ENCODE peak calls at places on chromosomes 6 and 20, in four cellular contexts. Q is cardiac fibroblast; U is CD8-positive, alpha-beta T cell; J is fibroblast of the aortic adventitia. G is an unnamed sample.

GRCh38 chr20:7144464-7144863 is 377.0 kb downstream of the BMP2 start:
- DNase-seq in J (peak), Q (no peak), U (no peak), G (no peak)

GRCh38 chr20:17281478-17281877 is 54.6 kb downstream of the PCSK2 start:
- DNase-seq in J (no peak), Q (no peak), U (no peak), G (peak)

GRCh38 chr20:14764511-14765369 is 427.3 kb upstream of the FLRT3 start:
- DNase-seq in U (no peak), Q (no peak), J (no peak), G (no peak)

GRCh38 chr6:14770040-14770439 is 475.8 kb upstream of the JARID2 start:
- DNase-seq in U (no peak), Q (no peak), J (no peak), G (peak)

GRCh38 chr20:41923604-41924003 is 305.4 kb upstream of the CHD6 start:
- DNase-seq in U (no peak), Q (no peak), J (no peak), G (no peak)

GRCh38 chr6:139323511-139324445 is 32.0 kb upstream of the TXLNB start:
- DNase-seq in U (peak), J (no peak), Q (peak), G (peak)

GRCh38 chr6:5334341-5334740 is 73.0 kb downstream of the FARS2 start:
- DNase-seq in J (peak), U (no peak), Q (no peak), G (no peak)

GRCh38 chr6:20279608-20280287 is 67.5 kb upstream of the MBOAT1 start:
- DNase-seq in J (no peak), U (no peak), Q (no peak), G (no peak)

GRCh38 chr20:41258489-41258888 is 59.0 kb downstream of the ZHX3 start:
- DNase-seq in U (no peak), J (no peak), Q (no peak), G (no peak)

GRCh38 chr20:407097-407952 is 774 bp upstream of the RBCK1 start:
- DNase-seq in U (peak), J (peak), Q (peak), G (peak)

GRCh38 chr20:330233-331149 is 5.1 kb downstream of the SOX12 start:
- DNase-seq in J (peak), U (peak), Q (peak), G (peak)

GRCh38 chr20:11155156-11155805 is 481.5 kb upstream of the JAG1 start:
- DNase-seq in J (no peak), U (no peak), Q (no peak), G (no peak)

GRCh38 chr20:54063998-54064676 is 6.3 kb downstream of the BCAS1 start:
- DNase-seq in U (no peak), Q (no peak), J (no peak), G (no peak)

GRCh38 chr20:881051-881820 is 34.9 kb downstream of the ANGPT4 start:
- DNase-seq in U (no peak), J (peak), Q (peak), G (no peak)

GRCh38 chr6:27178001-27178730 is 69.3 kb upstream of the PRSS16 start:
- DNase-seq in U (peak), J (peak), Q (peak), G (peak)

GRCh38 chr6:71457883-71458282 is 169.3 kb downstream of the OGFRL1 start:
- DNase-seq in J (no peak), U (no peak), Q (no peak), G (no peak)

GRCh38 chr20:54199721-54200176 is 8.1 kb upstream of the PFDN4 start:
- DNase-seq in J (peak), Q (peak), U (peak), G (peak)

GRCh38 chr6:105136433-105137350 is 43.1 kb downstream of the POPDC3 start:
- DNase-seq in J (peak), U (no peak), Q (peak), G (no peak)

GRCh38 chr20:54173653-54174451 is at the start of gene CYP24A1:
- DNase-seq in J (no peak), U (no peak), Q (no peak), G (no peak)

GRCh38 chr6:13794184-13794583 is 20.2 kb downstream of the MCUR1 start:
- DNase-seq in Q (peak), U (no peak), J (peak), G (no peak)

GRCh38 chr6:119966484-119966883 is 616.9 kb upstream of the MAN1A1 start:
- DNase-seq in J (no peak), Q (no peak), U (no peak), G (peak)

GRCh38 chr6:119962505-119962904 is 612.9 kb upstream of the MAN1A1 start:
- DNase-seq in Q (no peak), J (no peak), U (no peak), G (no peak)

GRCh38 chr6:119960065-119960464 is 610.5 kb upstream of the MAN1A1 start:
- DNase-seq in U (no peak), Q (no peak), J (no peak), G (no peak)

DNA sequence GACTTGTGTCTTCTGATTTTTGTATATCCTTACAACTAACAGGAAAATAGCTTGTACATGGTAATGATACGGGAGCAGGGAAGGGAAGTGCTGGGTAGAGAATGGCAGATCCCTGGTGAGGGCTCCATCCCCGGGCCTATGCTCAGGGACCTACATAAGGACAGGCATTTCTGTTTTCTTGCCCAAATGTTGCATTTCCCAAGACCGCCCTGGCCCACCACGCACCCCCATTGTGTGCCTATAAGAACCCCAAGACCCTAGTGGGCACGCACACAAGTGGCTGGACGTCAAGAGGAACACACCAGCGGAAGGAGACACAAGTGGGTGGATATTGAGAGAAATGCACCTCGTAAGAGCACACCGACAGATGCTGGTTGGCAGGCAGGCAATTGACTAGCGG is 616.3 kb upstream of the MAN1A1 start:
- DNase-seq in J (no peak), U (no peak), Q (no peak), G (no peak)
- H3K4me3 ChIP-seq in J (no peak), U (no peak), Q (no peak), G (no peak)

GRCh38 chr6:41452763-41453162 is 93.4 kb upstream of the FOXP4 start:
- DNase-seq in U (no peak), Q (no peak), J (no peak), G (no peak)

GRCh38 chr6:41451515-41452163 is 94.5 kb upstream of the FOXP4 start:
- DNase-seq in Q (peak), J (peak), U (no peak), G (no peak)

GRCh38 chr6:41450581-41450980 is 95.6 kb upstream of the FOXP4 start:
- DNase-seq in U (no peak), J (no peak), Q (no peak), G (no peak)

GRCh38 chr6:41449399-41450245 is 96.6 kb upstream of the FOXP4 start:
- DNase-seq in Q (peak), J (peak), U (no peak), G (no peak)

GRCh38 chr6:41451039-41451438 is 95.1 kb upstream of the FOXP4 start:
- DNase-seq in U (no peak), Q (no peak), J (no peak), G (no peak)
- H3K4me3 ChIP-seq in U (no peak), Q (no peak), J (no peak), G (no peak)

DNA sequence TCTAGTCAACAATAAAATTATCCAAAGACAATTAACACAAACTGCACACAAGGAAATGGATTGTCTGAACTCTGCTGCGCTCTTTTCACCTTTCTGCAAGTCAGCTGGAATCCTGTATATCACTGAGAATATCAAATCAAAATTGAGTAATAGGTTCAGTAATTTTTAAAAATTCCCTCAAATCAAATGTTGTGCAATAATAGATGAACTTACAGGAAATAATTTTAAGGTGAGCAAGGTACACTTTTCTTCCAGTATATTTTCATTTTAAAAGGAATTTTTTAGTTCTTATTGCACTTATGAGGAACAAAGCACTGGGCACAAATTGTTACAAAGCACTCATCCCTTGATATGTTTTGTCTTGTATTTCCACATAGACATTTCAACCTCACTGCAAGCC is 1.2 kb downstream of the SAYSD1 start:
- DNase-seq in U (no peak), J (peak), Q (no peak), G (no peak)
- H3K4me3 ChIP-seq in U (peak), J (peak), Q (no peak), G (peak)

DNA sequence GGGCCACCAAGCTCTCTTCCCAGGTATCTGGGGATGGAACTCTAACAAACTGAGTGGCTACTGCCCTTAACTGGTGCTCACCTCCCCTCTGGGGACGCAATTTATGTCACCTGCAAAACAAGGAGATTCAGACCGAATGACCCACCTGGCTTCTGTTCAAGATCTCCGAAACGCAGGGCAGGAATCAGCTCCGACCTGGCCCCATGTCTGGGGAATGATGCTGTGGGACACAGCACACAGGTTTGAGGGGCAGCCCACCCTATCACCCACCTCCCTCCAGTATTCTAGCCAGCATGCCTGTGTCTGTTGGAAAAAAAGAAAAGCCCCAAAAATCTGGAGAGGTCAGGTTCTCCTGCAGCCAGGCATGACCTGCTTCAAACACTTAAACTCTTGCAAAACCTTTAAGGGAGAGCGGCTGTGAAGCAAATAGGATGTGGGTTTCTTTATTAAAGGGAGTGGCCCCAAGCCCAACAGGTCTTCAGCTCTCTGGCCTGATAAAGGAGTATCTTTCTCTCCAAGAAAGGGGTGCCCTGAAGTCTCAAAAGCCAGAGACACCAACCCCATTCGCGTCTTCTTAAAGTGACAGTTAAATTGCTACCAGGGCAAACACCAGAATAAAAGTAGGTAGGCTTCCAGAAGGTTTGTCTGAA is 6.4 kb downstream of the PREX1 start:
- DNase-seq in U (no peak), Q (no peak), J (no peak), G (no peak)
- H3K4me3 ChIP-seq in U (no peak), Q (no peak), J (no peak), G (no peak)

GRCh38 chr6:34126419-34126818 is 19.5 kb downstream of the GRM4 start:
- DNase-seq in U (no peak), J (no peak), Q (no peak), G (no peak)
- H3K4me3 ChIP-seq in U (no peak), J (no peak), Q (no peak), G (no peak)

DNA sequence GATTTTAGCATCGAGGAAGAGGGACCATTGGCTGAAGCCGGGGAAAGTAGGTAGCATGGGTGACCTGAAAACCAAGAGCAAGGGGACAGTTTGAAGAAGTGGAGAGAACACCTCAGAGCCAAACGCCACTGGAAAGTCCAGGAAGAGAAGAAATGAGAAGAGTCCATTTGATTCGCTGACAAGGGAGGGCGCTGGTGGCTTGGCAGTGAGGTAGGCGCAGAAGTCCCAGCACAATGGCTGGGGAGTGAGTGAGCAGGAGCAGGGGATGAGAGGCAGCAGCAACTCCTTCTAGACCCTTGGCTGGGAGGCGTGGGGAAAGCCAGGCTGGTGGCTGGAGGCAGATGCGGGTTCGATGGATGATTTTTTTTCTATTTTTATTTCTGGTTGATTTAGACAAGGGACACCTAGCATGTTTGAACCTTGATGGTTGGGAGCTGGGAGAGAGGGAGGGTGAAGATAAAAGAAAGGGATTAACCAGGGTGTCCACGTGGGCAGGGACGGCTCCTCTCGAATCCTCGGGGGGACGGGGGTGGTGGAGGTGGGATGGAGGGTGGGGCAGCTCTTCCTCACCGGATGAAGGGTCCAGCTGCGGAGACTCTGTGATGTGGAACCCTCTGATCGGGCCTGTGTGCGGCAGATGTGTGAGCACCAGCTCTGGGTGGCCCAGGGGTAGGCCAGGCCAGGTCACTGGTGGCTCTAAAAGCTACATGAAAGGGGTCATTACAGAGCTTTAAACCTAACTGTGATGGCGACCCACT is 164.2 kb downstream of the NFATC2 start:
- DNase-seq in Q (no peak), U (no peak), J (no peak), G (no peak)
- H3K4me3 ChIP-seq in Q (no peak), U (no peak), J (no peak), G (no peak)

GRCh38 chr6:149855741-149856140 is 8.4 kb downstream of the LRP11 start:
- DNase-seq in Q (no peak), U (no peak), J (no peak), G (no peak)

GRCh38 chr6:149856256-149856994 is 7.7 kb downstream of the LRP11 start:
- DNase-seq in U (no peak), J (no peak), Q (no peak), G (no peak)

GRCh38 chr6:149854532-149854931 is 9.6 kb downstream of the LRP11 start:
- DNase-seq in U (no peak), Q (peak), J (peak), G (no peak)

GRCh38 chr6:149852881-149853280 is 11.3 kb downstream of the LRP11 start:
- DNase-seq in Q (no peak), J (no peak), U (no peak), G (no peak)

GRCh38 chr6:149855040-149855654 is 9.0 kb downstream of the LRP11 start:
- DNase-seq in Q (peak), J (peak), U (no peak), G (no peak)
- H3K4me3 ChIP-seq in Q (peak), J (peak), U (no peak), G (no peak)

GRCh38 chr20:59933849-59934585 is 580 bp upstream of the SYCP2 start:
- DNase-seq in J (peak), U (peak), Q (peak), G (peak)
- H3K4me3 ChIP-seq in J (peak), U (peak), Q (peak), G (peak)

DNA sequence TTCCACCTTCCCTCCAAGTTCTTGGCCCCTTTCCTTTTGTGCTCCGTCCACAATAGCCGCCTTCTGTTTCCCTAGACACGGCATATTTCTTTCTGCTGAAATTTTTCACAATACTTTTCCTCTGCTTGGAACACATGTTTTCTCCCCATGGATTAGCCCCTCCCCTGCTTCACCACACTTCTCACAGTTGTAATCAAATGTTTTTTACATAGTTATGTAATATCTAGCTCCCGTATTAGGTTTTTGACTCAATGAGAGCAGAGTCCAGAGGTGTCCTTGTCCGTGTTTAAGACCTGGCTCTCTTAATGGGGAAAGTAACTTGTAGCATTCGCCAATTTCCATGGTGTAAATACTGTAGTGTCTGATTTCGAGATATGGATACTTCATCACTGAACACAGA is 34.7 kb downstream of the PLCB1 start:
- DNase-seq in Q (no peak), J (no peak), U (no peak), G (no peak)
- H3K4me3 ChIP-seq in Q (no peak), J (no peak), U (no peak), G (no peak)

G was measured in Jurkat, Clone E6-1.